ENCODE peak calls at places on chromosome 19, in eight cellular contexts. O, G, Z, J, S, B, K and P are unnamed samples.

GRCh38 chr19:19388568-19389555 is 16.6 kb upstream of the GATAD2A start:
- DNase-seq in B (no peak), S (no peak), K (no peak), G (no peak), O (no peak), Z (no peak), J (no peak), P (no peak)

GRCh38 chr19:8311461-8312260 is 3.5 kb upstream of the CD320 start:
- DNase-seq in K (no peak), O (no peak), J (no peak), S (no peak), Z (no peak), B (no peak), G (no peak), P (no peak)

GRCh38 chr19:19214892-19215291 is 3.1 kb downstream of the NCAN start:
- DNase-seq in K (peak), G (no peak), Z (no peak), S (no peak), J (peak), O (no peak), B (no peak), P (peak)

GRCh38 chr19:42412661-42413076 is 14.5 kb downstream of the LIPE start:
- DNase-seq in O (no peak), G (peak), Z (no peak), J (no peak), B (no peak), K (no peak), S (no peak), P (peak)

GRCh38 chr19:39996218-39996810 is 546 bp upstream of the ZNF546 start:
- DNase-seq in Z (no peak), K (peak), G (peak), J (peak), S (peak), O (peak), B (no peak), P (no peak)

GRCh38 chr19:45863840-45864628 is at the start of gene FOXA3:
- DNase-seq in G (no peak), B (peak), O (peak), Z (no peak), S (no peak), J (no peak), K (peak), P (peak)

GRCh38 chr19:3556423-3556977 is 886 bp downstream of the MFSD12 start:
- DNase-seq in S (no peak), O (no peak), B (no peak), Z (no peak), G (no peak), K (no peak), J (no peak), P (no peak)

GRCh38 chr19:2167896-2168618 is 4.3 kb downstream of the DOT1L start:
- DNase-seq in K (peak), Z (no peak), G (peak), O (peak), B (no peak), S (no peak), J (no peak), P (peak)

GRCh38 chr19:38826856-38827551 is 4.6 kb downstream of the ECH1 start:
- DNase-seq in G (no peak), K (no peak), S (no peak), O (no peak), Z (no peak), J (no peak), B (no peak), P (peak)

GRCh38 chr19:48635966-48636858 is 967 bp downstream of the DBP start:
- DNase-seq in B (no peak), J (no peak), O (no peak), G (no peak), Z (no peak), S (no peak), K (no peak), P (peak)

GRCh38 chr19:2678043-2678671 is 24.3 kb downstream of the GNG7 start:
- DNase-seq in G (peak), Z (no peak), S (no peak), O (no peak), B (no peak), K (no peak), J (no peak), P (no peak)

GRCh38 chr19:54937926-54938325 is 9.4 kb downstream of the NLRP7 start:
- DNase-seq in G (no peak), O (no peak), B (peak), Z (no peak), K (no peak), J (no peak), S (no peak), P (no peak)

GRCh38 chr19:33064778-33065550 is at the start of gene RHPN2:
- DNase-seq in S (no peak), Z (peak), J (peak), B (peak), K (peak), G (peak), O (peak), P (peak)

GRCh38 chr19:50712833-50713232 is 6.8 kb downstream of the SHANK1 start:
- DNase-seq in Z (no peak), K (no peak), J (no peak), B (no peak), G (no peak), S (no peak), O (no peak), P (peak)

GRCh38 chr19:53879145-53880037 is 2.6 kb upstream of the PRKCG start:
- DNase-seq in J (peak), B (peak), O (peak), Z (peak), S (no peak), K (peak), G (peak), P (peak)

GRCh38 chr19:40550951-40551350 is 25.7 kb upstream of the SHKBP1 start:
- DNase-seq in J (no peak), Z (no peak), B (no peak), O (no peak), G (no peak), S (no peak), K (no peak), P (no peak)

GRCh38 chr19:30269638-30270037 is 102.5 kb upstream of the ZNF536 start:
- DNase-seq in S (no peak), G (no peak), Z (no peak), K (no peak), B (no peak), J (no peak), O (no peak), P (no peak)

GRCh38 chr19:51020988-51021651 is 1.6 kb upstream of the KLK10 start:
- DNase-seq in G (peak), J (peak), B (no peak), K (peak), Z (peak), S (no peak), O (peak), P (peak)

GRCh38 chr19:40143612-40144011 is 47.6 kb upstream of the MAP3K10 start:
- DNase-seq in B (no peak), K (peak), S (peak), J (no peak), Z (no peak), G (peak), O (no peak), P (no peak)

GRCh38 chr19:42203700-42204099 is 13.8 kb downstream of the DEDD2 start:
- DNase-seq in B (no peak), J (no peak), G (no peak), S (no peak), Z (no peak), O (no peak), K (no peak), P (no peak)